ENCODE peak calls at places on chromosomes 12 and 14, in seven cellular contexts. F, J, K, U, L, E and Q are unnamed samples.
A peak's percentile ranks its signal among the peaks of the same experiment; 100 is the strongest.

GRCh38 chr14:23147676-23148075 is 28.6 kb upstream of the CEBPE start:
- DNase-seq in F (no peak), J (no peak), U (no peak), K (no peak), L (peak; percentile 41), E (no peak), Q (no peak)

GRCh38 chr14:68631691-68632590 is 160.9 kb downstream of the ZFP36L1 start:
- DNase-seq in E (no peak), J (no peak), F (no peak), U (no peak), K (no peak), L (peak; percentile 61), Q (no peak)

GRCh38 chr14:80390911-80391310 is 179.6 kb upstream of the DIO2 start:
- DNase-seq in K (no peak), L (no peak), F (no peak), E (no peak), J (no peak), U (no peak), Q (no peak)

GRCh38 chr12:115752913-115753726 is 524.4 kb downstream of the MED13L start:
- DNase-seq in L (peak; percentile 33), F (no peak), E (no peak), J (no peak), K (no peak), U (no peak), Q (no peak)

GRCh38 chr14:25237845-25238244 is 187.9 kb upstream of the STXBP6 start:
- DNase-seq in E (no peak), K (no peak), U (no peak), F (no peak), J (no peak), L (no peak), Q (no peak)

GRCh38 chr12:57142121-57142520 is 5.3 kb downstream of the LRP1-AS start:
- DNase-seq in E (no peak), U (no peak), J (no peak), F (no peak), K (no peak), L (peak; percentile 69), Q (no peak)

GRCh38 chr14:102362084-102362483 is 606 bp downstream of the CINP start:
- DNase-seq in U (no peak), F (no peak), L (no peak), J (no peak), K (no peak), E (peak; percentile 14), Q (no peak)

GRCh38 chr14:93033983-93034670 is 81.6 kb downstream of the ITPK1 start:
- DNase-seq in F (no peak), U (no peak), E (peak; percentile 65), J (no peak), K (peak; percentile 42), L (no peak), Q (no peak)

GRCh38 chr12:47651368-47652254 is 54.2 kb downstream of the RPAP3 start:
- DNase-seq in F (peak; percentile 62), E (peak; percentile 42), K (peak; percentile 43), J (peak; percentile 25), L (peak; percentile 61), U (peak; percentile 63), Q (peak; percentile 65)

GRCh38 chr12:27919671-27920235 is 52.8 kb downstream of the PTHLH start:
- DNase-seq in U (no peak), E (no peak), F (no peak), K (no peak), L (no peak), J (no peak), Q (no peak)

GRCh38 chr14:60102389-60102788 is 10.7 kb downstream of the PCNX4 start:
- DNase-seq in J (no peak), F (no peak), E (no peak), L (no peak), U (no peak), K (no peak), Q (no peak)

GRCh38 chr14:64246688-64247087 is 47.5 kb downstream of the ESR2 start:
- DNase-seq in E (no peak), K (no peak), L (no peak), F (no peak), U (no peak), J (no peak), Q (no peak)

GRCh38 chr12:27913999-27914614 is 58.4 kb downstream of the PTHLH start:
- DNase-seq in U (no peak), J (no peak), K (no peak), F (no peak), E (no peak), L (no peak), Q (no peak)

GRCh38 chr14:23153891-23154796 is 29.3 kb downstream of the SLC7A8 start:
- DNase-seq in L (peak; percentile 96), E (no peak), J (peak; percentile 92), K (no peak), F (peak; percentile 93), U (peak; percentile 85), Q (peak; percentile 93)

GRCh38 chr14:22010532-22011242 is 337.1 kb upstream of the OR4E1 start:
- DNase-seq in L (no peak), J (no peak), E (no peak), K (no peak), U (no peak), F (no peak), Q (no peak)

GRCh38 chr12:1911598-1912575 is 6.6 kb downstream of the CACNA2D4 start:
- DNase-seq in K (no peak), L (no peak), E (peak; percentile 7), U (no peak), F (no peak), J (no peak), Q (peak; percentile 26)
- H3K4me3 ChIP-seq in K (no peak overlapping the region), L (no peak overlapping the region), E (no peak overlapping the region), U (no peak overlapping the region), F (no peak overlapping the region), J (no peak overlapping the region), Q (no peak overlapping the region)

DNA sequence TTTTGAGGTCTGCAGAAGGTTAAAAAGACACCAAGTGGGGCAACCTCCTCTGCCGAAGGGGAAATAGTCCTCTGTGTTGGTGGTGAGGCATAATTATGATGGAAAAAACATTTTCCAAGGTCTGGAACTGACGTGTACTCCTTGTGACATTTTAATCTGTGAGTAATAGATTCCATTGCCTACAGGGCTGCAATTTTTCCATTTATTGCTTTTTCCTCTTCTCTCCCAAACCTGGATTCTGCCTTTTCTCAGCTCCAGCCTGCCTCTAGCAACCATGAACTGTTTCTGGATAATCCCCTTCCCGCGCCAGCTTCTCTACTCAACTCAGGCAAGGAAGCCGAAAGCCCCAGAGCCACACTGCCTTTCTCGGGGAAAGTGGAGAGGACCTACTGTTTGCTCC is 230.1 kb upstream of the PLXNC1 start:
- DNase-seq in U (no peak), E (no peak), F (no peak), L (no peak), K (no peak), J (no peak), Q (no peak)
- H3K27ac ChIP-seq in U (peak overlapping the region; percentile 18), E (no peak overlapping the region), F (no peak overlapping the region), L (no peak overlapping the region), K (no peak overlapping the region), J (peak overlapping the region; percentile 57), Q (no peak overlapping the region)

DNA sequence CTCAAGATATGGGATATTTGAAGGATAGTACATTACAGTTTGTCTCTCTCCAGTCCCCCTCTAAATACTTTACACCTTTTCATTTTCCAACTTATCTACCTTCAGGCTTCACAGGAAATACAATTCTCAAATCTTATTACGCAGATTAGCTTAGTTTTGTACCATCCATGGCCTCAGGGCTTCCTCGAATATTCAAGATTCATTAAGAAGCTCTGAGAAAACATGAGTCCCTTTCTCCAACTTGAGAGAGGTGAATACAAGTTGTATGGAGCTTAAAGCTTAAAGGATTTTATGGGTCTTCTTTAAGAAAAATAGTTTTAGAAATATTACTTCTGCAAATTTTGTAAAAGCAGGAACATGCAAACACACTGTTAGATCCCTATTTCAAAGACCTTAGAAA is 1212.5 kb downstream of the GALC start:
- DNase-seq in K (no peak), U (no peak), L (no peak), F (no peak), J (no peak), E (no peak), Q (no peak)
- H3K4me3 ChIP-seq in K (no peak overlapping the region), U (no peak overlapping the region), L (no peak overlapping the region), F (no peak overlapping the region), J (no peak overlapping the region), E (no peak overlapping the region), Q (no peak overlapping the region)

DNA sequence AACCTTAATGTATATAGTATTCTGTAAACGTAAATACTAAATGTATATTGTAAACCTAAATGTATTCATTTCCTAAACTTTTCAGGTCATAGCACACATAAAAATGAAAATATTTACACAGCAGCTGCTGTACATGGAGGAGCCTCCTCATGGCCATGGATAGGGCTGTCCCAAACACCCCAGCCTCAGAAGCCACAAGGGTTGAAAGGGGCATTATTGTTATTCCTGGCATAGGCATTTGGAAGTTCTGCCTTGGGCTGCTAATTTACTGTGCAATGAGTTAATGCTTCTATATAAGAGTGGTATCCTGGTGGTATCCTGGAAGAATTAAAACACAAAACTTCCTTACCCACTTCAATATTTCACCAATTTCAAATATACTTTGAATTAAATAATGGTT is 159.4 kb downstream of the SLC5A8 start:
- DNase-seq in J (no peak), K (no peak), L (no peak), F (no peak), E (no peak), U (no peak), Q (no peak)
- H3K27ac ChIP-seq in J (no peak overlapping the region), K (no peak overlapping the region), L (no peak overlapping the region), F (no peak overlapping the region), E (no peak overlapping the region), U (no peak overlapping the region), Q (no peak overlapping the region)

GRCh38 chr12:79546461-79547043 is 144.2 kb downstream of the PAWR start:
- DNase-seq in J (no peak), L (no peak), F (no peak), E (no peak), U (no peak), K (no peak), Q (no peak)

GRCh38 chr12:79548525-79548924 is 142.2 kb downstream of the PAWR start:
- DNase-seq in E (no peak), J (no peak), U (no peak), L (no peak), K (no peak), F (no peak), Q (no peak)

GRCh38 chr12:79549531-79550271 is 141.1 kb downstream of the PAWR start:
- DNase-seq in U (no peak), K (no peak), E (no peak), F (no peak), J (no peak), L (no peak), Q (no peak)

GRCh38 chr12:79547044-79547734 is 143.6 kb downstream of the PAWR start:
- DNase-seq in F (no peak), K (no peak), J (no peak), L (no peak), U (no peak), E (no peak), Q (no peak)

GRCh38 chr12:79547735-79548347 is 142.9 kb downstream of the PAWR start:
- DNase-seq in E (no peak), L (no peak), J (no peak), U (no peak), K (no peak), F (no peak), Q (no peak)
- H3K4me3 ChIP-seq in E (no peak overlapping the region), L (no peak overlapping the region), J (no peak overlapping the region), U (no peak overlapping the region), K (no peak overlapping the region), F (no peak overlapping the region), Q (no peak overlapping the region)

GRCh38 chr14:34766060-34766459 is 51.7 kb upstream of the CFL2 start:
- DNase-seq in L (no peak), F (no peak), E (no peak), U (no peak), J (no peak), K (no peak), Q (no peak)
- H3K27ac ChIP-seq in L (no peak overlapping the region), F (no peak overlapping the region), E (no peak overlapping the region), U (no peak overlapping the region), J (no peak overlapping the region), K (no peak overlapping the region), Q (no peak overlapping the region)